ENCODE peak calls at places on chromosomes 2 and 18, in four cellular contexts. V is body of pancreas, I is brain microvascular endothelial cell, R is AG04450. H is an unnamed sample.

GRCh38 chr2:29921560-29921915 is at the start of gene ALK:
- DNase-seq in V (peak; percentile 95), I (peak; percentile 62), R (peak; percentile 30), H (peak; percentile 78)

GRCh38 chr2:48114256-48114655 is 208.0 kb upstream of the FBXO11 start:
- DNase-seq in V (peak; percentile 13), I (peak; percentile 63), R (no peak), H (no peak)

GRCh38 chr18:76461148-76461547 is 33.9 kb downstream of the ZNF516 start:
- DNase-seq in V (no peak), I (no peak), R (no peak), H (no peak)

GRCh38 chr18:39345321-39345720 is 1779.7 kb upstream of the CELF4 start:
- DNase-seq in V (no peak), I (no peak), R (no peak), H (no peak)

GRCh38 chr2:10433264-10433947 is 14.7 kb downstream of the ODC1 start:
- DNase-seq in V (no peak), I (no peak), R (no peak), H (no peak)

GRCh38 chr2:110729106-110729505 is 3.3 kb upstream of the ACOXL start:
- DNase-seq in V (no peak), I (no peak), R (no peak), H (no peak)

GRCh38 chr2:239249781-239250180 is 151.0 kb downstream of the HDAC4 start:
- DNase-seq in V (peak; percentile 41), I (peak; percentile 68), R (peak; percentile 76), H (peak; percentile 74)

GRCh38 chr2:168731550-168732128 is 70.8 kb upstream of the NOSTRIN start:
- DNase-seq in V (no peak), I (no peak), R (no peak), H (no peak)

GRCh38 chr2:96685592-96686459 is 43.3 kb downstream of the FER1L5 start:
- DNase-seq in V (peak; percentile 41), I (no peak), R (no peak), H (peak; percentile 60)

GRCh38 chr18:8448091-8448490 is 161.1 kb upstream of the RAB12 start:
- DNase-seq in V (no peak), I (no peak), R (no peak), H (no peak)

GRCh38 chr2:71581015-71581414 is 127.7 kb downstream of the DYSF start:
- DNase-seq in V (no peak), I (no peak), R (no peak), H (peak; percentile 51)

GRCh38 chr2:149119358-149119757 is 80.9 kb downstream of the LYPD6B start:
- DNase-seq in V (no peak), I (no peak), R (no peak), H (no peak)

GRCh38 chr18:51149605-51150429 is 47.7 kb downstream of the MEX3C start:
- DNase-seq in V (no peak), I (peak; percentile 86), R (peak; percentile 2), H (no peak)

GRCh38 chr18:2707559-2708168 is 52.1 kb downstream of the SMCHD1 start:
- DNase-seq in V (no peak), I (no peak), R (no peak), H (no peak)

GRCh38 chr2:241234066-241234790 is 45.8 kb downstream of the ANO7 start:
- DNase-seq in V (no peak), I (no peak), R (no peak), H (no peak)

GRCh38 chr2:68403199-68403644 is 38.1 kb downstream of the PLEK start:
- DNase-seq in V (no peak), I (no peak), R (no peak), H (no peak)

GRCh38 chr2:3377279-3377611 is 373 bp downstream of the EIPR1 start:
- DNase-seq in V (no peak), I (peak; percentile 32), R (no peak), H (no peak)

GRCh38 chr2:183542593-183542992 is 418.4 kb downstream of the NUP35 start:
- DNase-seq in V (no peak), I (no peak), R (no peak), H (no peak)

GRCh38 chr2:242038928-242039341 is 169.4 kb downstream of the RTP5 start:
- DNase-seq in V (no peak), I (no peak), R (no peak), H (no peak)

GRCh38 chr2:71712179-71712818 is 258.9 kb downstream of the DYSF start:
- DNase-seq in V (no peak), I (no peak), R (no peak), H (peak; percentile 60)

GRCh38 chr2:150224321-150224720 is 263.1 kb downstream of the RND3 start:
- DNase-seq in V (no peak), I (no peak), R (no peak), H (no peak)

GRCh38 chr2:218962859-218963492 is 3.5 kb downstream of the CDK5R2 start:
- DNase-seq in V (peak; percentile 71), I (peak; percentile 14), R (no peak), H (no peak)

GRCh38 chr2:130152816-130153595 is 8.1 kb upstream of the CCDC74B start:
- DNase-seq in V (no peak), I (no peak), R (no peak), H (no peak)

GRCh38 chr2:36964496-36965058 is 1.8 kb downstream of the STRN start:
- DNase-seq in V (no peak), I (no peak), R (no peak), H (no peak)

GRCh38 chr18:43662657-43663056 is 385.4 kb upstream of the SYT4 start:
- DNase-seq in V (no peak), I (peak; percentile 91), R (peak; percentile 80), H (no peak)

GRCh38 chr18:43661570-43661969 is 384.3 kb upstream of the SYT4 start:
- DNase-seq in V (peak; percentile 12), I (peak; percentile 66), R (peak; percentile 55), H (no peak)

GRCh38 chr18:43665239-43665788 is 388.0 kb upstream of the SYT4 start:
- DNase-seq in V (no peak), I (peak; percentile 94), R (peak; percentile 68), H (no peak)

GRCh38 chr18:43663159-43663558 is 385.9 kb upstream of the SYT4 start:
- DNase-seq in V (no peak), I (no peak), R (no peak), H (no peak)

DNA sequence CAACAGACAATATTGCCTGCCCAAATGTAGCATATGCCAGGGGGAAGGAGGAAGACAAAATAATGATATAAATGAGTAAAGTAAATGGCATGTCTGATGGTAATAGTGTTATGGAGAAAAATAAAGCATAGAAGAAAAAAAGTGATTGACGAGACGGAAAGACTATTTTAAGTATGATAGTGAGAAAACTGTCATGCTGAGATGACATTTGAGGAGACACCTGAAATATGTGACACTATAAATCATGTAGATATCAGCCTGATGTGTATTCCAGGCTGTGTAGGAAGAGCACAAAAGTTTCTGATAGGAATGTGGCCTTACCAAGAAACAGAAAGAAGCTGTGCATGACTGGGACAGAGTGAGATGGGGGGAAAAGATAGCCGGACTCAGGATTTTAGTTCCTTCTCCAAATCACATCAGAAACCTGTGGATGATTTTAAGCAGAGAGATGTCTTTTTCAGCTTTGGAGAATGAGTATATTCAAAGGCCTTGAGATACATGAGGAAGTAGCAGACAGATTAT is 387.3 kb upstream of the SYT4 start:
- DNase-seq in V (no peak), I (no peak), R (no peak), H (no peak)
- H3K27ac ChIP-seq in V (no peak overlapping the region), I (peak overlapping the region; percentile 65), R (no peak overlapping the region), H (no peak overlapping the region)

GRCh38 chr18:159933-160332 is 1.6 kb downstream of the USP14 start:
- DNase-seq in V (no peak), I (no peak), R (no peak), H (no peak)

GRCh38 chr18:158128-159036 is at the start of gene USP14:
- DNase-seq in V (peak; percentile 97), I (peak; percentile 95), R (peak; percentile 91), H (peak; percentile 98)

GRCh38 chr18:159037-159652 is 788 bp downstream of the USP14 start:
- DNase-seq in V (no peak), I (no peak), R (no peak), H (no peak)

GRCh38 chr18:156514-157230 is 1.7 kb upstream of the USP14 start:
- DNase-seq in V (no peak), I (no peak), R (no peak), H (no peak)

GRCh38 chr18:160831-161570 is 2.6 kb downstream of the USP14 start:
- DNase-seq in V (no peak), I (no peak), R (no peak), H (no peak)
- H3K4me3 ChIP-seq in V (no peak overlapping the region), I (no peak overlapping the region), R (no peak overlapping the region), H (no peak overlapping the region)

GRCh38 chr2:190407246-190407661 is 901 bp upstream of the MFSD6 start:
- DNase-seq in V (no peak), I (no peak), R (no peak), H (no peak)

GRCh38 chr2:190409616-190410015 is 1.5 kb downstream of the MFSD6 start:
- DNase-seq in V (no peak), I (no peak), R (no peak), H (no peak)

GRCh38 chr2:190406805-190407204 is 1.4 kb upstream of the MFSD6 start:
- DNase-seq in V (no peak), I (no peak), R (no peak), H (no peak)

GRCh38 chr2:190408538-190409271 is 550 bp downstream of the MFSD6 start:
- DNase-seq in V (peak; percentile 72), I (no peak), R (no peak), H (peak; percentile 41)

DNA sequence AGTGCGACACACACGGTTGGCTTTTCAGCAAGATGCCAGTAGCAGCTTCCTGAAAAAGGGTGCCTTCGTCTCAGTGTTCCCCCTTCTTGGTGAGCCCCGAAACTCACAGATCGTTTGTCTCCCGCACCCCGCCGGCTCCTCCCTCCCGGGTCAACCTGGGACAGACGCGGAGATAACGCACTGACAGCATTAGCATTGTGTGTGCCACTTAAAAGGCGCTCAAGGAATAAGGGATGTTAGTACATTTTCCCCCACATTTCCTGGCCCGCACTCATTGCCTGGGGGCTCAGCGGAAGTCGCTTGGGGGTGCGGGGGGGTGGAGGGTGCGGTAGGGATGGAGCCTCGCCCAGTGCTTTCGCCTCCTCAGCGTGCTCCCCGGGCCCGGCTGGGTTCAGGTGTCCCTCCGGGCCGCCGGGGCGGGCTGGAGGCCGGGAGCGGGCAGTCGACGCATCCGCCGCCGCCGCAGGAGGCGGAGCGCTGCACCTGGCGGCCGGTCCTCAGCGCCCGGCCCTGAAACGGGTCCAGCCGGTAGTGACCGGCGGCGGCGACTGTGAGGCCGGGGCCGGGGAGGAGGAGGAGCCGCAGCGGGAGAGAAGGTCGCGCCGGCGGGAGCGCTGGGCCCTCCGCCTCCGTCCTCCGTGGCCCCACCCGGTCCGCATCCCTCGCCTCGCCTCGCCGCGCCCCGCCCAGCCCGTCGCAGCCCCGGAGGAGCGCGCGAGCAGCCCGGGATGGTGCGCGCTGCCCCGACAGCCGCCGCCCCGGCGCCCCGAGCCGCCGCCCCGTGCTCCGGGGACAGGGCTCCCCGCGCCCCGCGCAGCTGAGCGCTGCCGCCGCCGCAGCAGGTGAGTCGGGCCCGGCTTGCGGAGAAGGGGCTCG is at the start of gene MFSD6:
- DNase-seq in V (peak; percentile 76), I (no peak), R (no peak), H (no peak)
- TF ChIP-seq CTCF in V (peak; percentile 39), I (no peak), R (no peak), H (no peak)

DNA sequence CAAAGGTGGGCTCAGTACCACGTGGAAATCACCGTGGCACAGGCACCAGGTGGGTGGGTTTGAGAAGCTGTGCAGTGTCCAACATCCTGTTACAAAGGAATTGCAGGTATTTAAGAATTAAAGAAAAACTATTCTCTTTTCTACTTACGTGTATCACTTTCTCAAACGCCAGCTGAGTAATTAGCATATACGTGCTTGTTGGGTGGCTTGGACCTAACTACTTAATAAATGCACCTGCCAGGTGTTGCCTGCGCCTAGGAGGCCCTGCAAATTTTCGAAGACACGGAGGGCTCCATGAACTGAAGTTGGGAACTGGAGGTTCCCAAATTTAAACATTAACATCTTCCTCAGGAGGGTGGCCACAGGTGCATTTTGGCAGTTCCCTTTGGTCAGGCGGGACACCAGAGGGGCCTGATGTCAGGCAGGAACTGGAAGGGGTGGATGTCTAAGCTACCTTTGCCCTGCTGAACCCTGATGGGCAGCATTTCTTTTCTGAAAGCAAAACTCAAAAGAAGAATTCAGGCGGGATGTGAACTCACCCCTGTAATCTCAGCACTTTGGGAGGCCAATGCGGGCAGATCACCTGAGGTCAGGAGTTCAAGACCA is 84.8 kb downstream of the HS6ST1 start:
- DNase-seq in V (no peak), I (no peak), R (no peak), H (no peak)
- H3K27ac ChIP-seq in V (no peak overlapping the region), I (no peak overlapping the region), R (no peak overlapping the region), H (no peak overlapping the region)

H was measured in tibial artery.